ENCODE peak calls at places on chromosomes 2 and 18, in six cellular contexts. One of them, this sample, is unnamed.
A peak's percentile ranks its signal among the peaks of the same experiment; 100 is the strongest.

GRCh38 chr2:238881353-238882082 is 33.6 kb downstream of the TWIST2 start:
- DNase-seq in CD4-positive, alpha-beta memory T cell: no peak
- DNase-seq in heart right ventricle: no peak
- DNase-seq in HCT116: no peak
- DNase-seq in IMR-90: no peak
- DNase-seq in adrenal gland: no peak
- DNase-seq in this sample: no peak

GRCh38 chr2:232873909-232874641 is 4.0 kb downstream of the SNORC start:
- DNase-seq in CD4-positive, alpha-beta memory T cell: no peak
- DNase-seq in heart right ventricle: no peak
- DNase-seq in HCT116: no peak
- DNase-seq in IMR-90: no peak
- DNase-seq in adrenal gland: no peak
- DNase-seq in this sample: peak; percentile 86

GRCh38 chr18:58520964-58521363 is 107.9 kb downstream of the ALPK2 start:
- DNase-seq in CD4-positive, alpha-beta memory T cell: no peak
- DNase-seq in heart right ventricle: no peak
- DNase-seq in HCT116: no peak
- DNase-seq in IMR-90: peak; percentile 39
- DNase-seq in adrenal gland: no peak
- DNase-seq in this sample: no peak

GRCh38 chr2:202149953-202150352 is 76.9 kb downstream of the KIAA2012 start:
- DNase-seq in CD4-positive, alpha-beta memory T cell: no peak
- DNase-seq in heart right ventricle: no peak
- DNase-seq in HCT116: no peak
- DNase-seq in IMR-90: no peak
- DNase-seq in adrenal gland: no peak
- DNase-seq in this sample: no peak

GRCh38 chr2:149329068-149329467 is 1.3 kb upstream of the LYPD6 start:
- DNase-seq in CD4-positive, alpha-beta memory T cell: no peak
- DNase-seq in heart right ventricle: no peak
- DNase-seq in HCT116: peak; percentile 16
- DNase-seq in IMR-90: no peak
- DNase-seq in adrenal gland: no peak
- DNase-seq in this sample: no peak

GRCh38 chr18:22194151-22194598 is 24.8 kb downstream of the GATA6 start:
- DNase-seq in CD4-positive, alpha-beta memory T cell: no peak
- DNase-seq in heart right ventricle: no peak
- DNase-seq in HCT116: no peak
- DNase-seq in IMR-90: no peak
- DNase-seq in adrenal gland: peak; percentile 22
- DNase-seq in this sample: peak; percentile 83

GRCh38 chr2:216031960-216032689 is 18.8 kb upstream of the MREG start:
- DNase-seq in CD4-positive, alpha-beta memory T cell: no peak
- DNase-seq in heart right ventricle: no peak
- DNase-seq in HCT116: no peak
- DNase-seq in IMR-90: peak; percentile 94
- DNase-seq in adrenal gland: no peak
- DNase-seq in this sample: no peak

GRCh38 chr2:70905443-70905842 is 30.3 kb upstream of the ATP6V1B1 start:
- DNase-seq in CD4-positive, alpha-beta memory T cell: no peak
- DNase-seq in heart right ventricle: no peak
- DNase-seq in HCT116: no peak
- DNase-seq in IMR-90: no peak
- DNase-seq in adrenal gland: no peak
- DNase-seq in this sample: no peak

GRCh38 chr2:237593596-237594310 is 3.2 kb upstream of the RAB17 start:
- DNase-seq in CD4-positive, alpha-beta memory T cell: no peak
- DNase-seq in heart right ventricle: no peak
- DNase-seq in HCT116: no peak
- DNase-seq in IMR-90: no peak
- DNase-seq in adrenal gland: no peak
- DNase-seq in this sample: no peak

GRCh38 chr2:227428731-227429285 is 41.1 kb upstream of the SCYGR1 start:
- DNase-seq in CD4-positive, alpha-beta memory T cell: no peak
- DNase-seq in heart right ventricle: no peak
- DNase-seq in HCT116: no peak
- DNase-seq in IMR-90: no peak
- DNase-seq in adrenal gland: no peak
- DNase-seq in this sample: no peak

GRCh38 chr2:145411493-145411892 is 891.6 kb upstream of the ZEB2 start:
- DNase-seq in CD4-positive, alpha-beta memory T cell: no peak
- DNase-seq in heart right ventricle: no peak
- DNase-seq in HCT116: no peak
- DNase-seq in IMR-90: no peak
- DNase-seq in adrenal gland: no peak
- DNase-seq in this sample: no peak

GRCh38 chr2:99451280-99451679 is 38.5 kb downstream of the REV1 start:
- DNase-seq in CD4-positive, alpha-beta memory T cell: no peak
- DNase-seq in heart right ventricle: no peak
- DNase-seq in HCT116: no peak
- DNase-seq in IMR-90: no peak
- DNase-seq in adrenal gland: no peak
- DNase-seq in this sample: no peak

GRCh38 chr2:60823694-60824305 is 57.6 kb upstream of the REL start:
- DNase-seq in CD4-positive, alpha-beta memory T cell: no peak
- DNase-seq in heart right ventricle: no peak
- DNase-seq in HCT116: no peak
- DNase-seq in IMR-90: no peak
- DNase-seq in adrenal gland: no peak
- DNase-seq in this sample: no peak

GRCh38 chr2:46847726-46848421 is 67.7 kb downstream of the MCFD2 start:
- DNase-seq in CD4-positive, alpha-beta memory T cell: no peak
- DNase-seq in heart right ventricle: no peak
- DNase-seq in HCT116: no peak
- DNase-seq in IMR-90: peak; percentile 90
- DNase-seq in adrenal gland: no peak
- DNase-seq in this sample: no peak

GRCh38 chr2:57182941-57183340 is 863.7 kb upstream of the VRK2 start:
- DNase-seq in CD4-positive, alpha-beta memory T cell: no peak
- DNase-seq in heart right ventricle: no peak
- DNase-seq in HCT116: no peak
- DNase-seq in IMR-90: no peak
- DNase-seq in adrenal gland: no peak
- DNase-seq in this sample: no peak

GRCh38 chr2:95345415-95346235 is 48.5 kb downstream of the KCNIP3 start:
- DNase-seq in CD4-positive, alpha-beta memory T cell: peak; percentile 15
- DNase-seq in heart right ventricle: peak; percentile 90
- DNase-seq in HCT116: peak; percentile 60
- DNase-seq in IMR-90: peak; percentile 73
- DNase-seq in adrenal gland: peak; percentile 84
- DNase-seq in this sample: peak; percentile 88

GRCh38 chr18:54023471-54023870 is 201.0 kb downstream of the MBD2 start:
- DNase-seq in CD4-positive, alpha-beta memory T cell: no peak
- DNase-seq in heart right ventricle: no peak
- DNase-seq in HCT116: no peak
- DNase-seq in IMR-90: no peak
- DNase-seq in adrenal gland: no peak
- DNase-seq in this sample: no peak

GRCh38 chr2:37635359-37636208 is 35.9 kb downstream of the CDC42EP3 start:
- DNase-seq in CD4-positive, alpha-beta memory T cell: peak; percentile 77
- DNase-seq in heart right ventricle: no peak
- DNase-seq in HCT116: no peak
- DNase-seq in IMR-90: peak; percentile 82
- DNase-seq in adrenal gland: no peak
- DNase-seq in this sample: peak; percentile 28

GRCh38 chr2:66446178-66446860 is 11.4 kb downstream of the MEIS1 start:
- DNase-seq in CD4-positive, alpha-beta memory T cell: no peak
- DNase-seq in heart right ventricle: peak; percentile 66
- DNase-seq in HCT116: no peak
- DNase-seq in IMR-90: no peak
- DNase-seq in adrenal gland: peak; percentile 62
- DNase-seq in this sample: no peak

GRCh38 chr2:118371500-118371899 is 283.2 kb downstream of the INSIG2 start:
- DNase-seq in CD4-positive, alpha-beta memory T cell: no peak
- DNase-seq in heart right ventricle: no peak
- DNase-seq in HCT116: peak; percentile 19
- DNase-seq in IMR-90: peak; percentile 18
- DNase-seq in adrenal gland: no peak
- DNase-seq in this sample: no peak

DNA sequence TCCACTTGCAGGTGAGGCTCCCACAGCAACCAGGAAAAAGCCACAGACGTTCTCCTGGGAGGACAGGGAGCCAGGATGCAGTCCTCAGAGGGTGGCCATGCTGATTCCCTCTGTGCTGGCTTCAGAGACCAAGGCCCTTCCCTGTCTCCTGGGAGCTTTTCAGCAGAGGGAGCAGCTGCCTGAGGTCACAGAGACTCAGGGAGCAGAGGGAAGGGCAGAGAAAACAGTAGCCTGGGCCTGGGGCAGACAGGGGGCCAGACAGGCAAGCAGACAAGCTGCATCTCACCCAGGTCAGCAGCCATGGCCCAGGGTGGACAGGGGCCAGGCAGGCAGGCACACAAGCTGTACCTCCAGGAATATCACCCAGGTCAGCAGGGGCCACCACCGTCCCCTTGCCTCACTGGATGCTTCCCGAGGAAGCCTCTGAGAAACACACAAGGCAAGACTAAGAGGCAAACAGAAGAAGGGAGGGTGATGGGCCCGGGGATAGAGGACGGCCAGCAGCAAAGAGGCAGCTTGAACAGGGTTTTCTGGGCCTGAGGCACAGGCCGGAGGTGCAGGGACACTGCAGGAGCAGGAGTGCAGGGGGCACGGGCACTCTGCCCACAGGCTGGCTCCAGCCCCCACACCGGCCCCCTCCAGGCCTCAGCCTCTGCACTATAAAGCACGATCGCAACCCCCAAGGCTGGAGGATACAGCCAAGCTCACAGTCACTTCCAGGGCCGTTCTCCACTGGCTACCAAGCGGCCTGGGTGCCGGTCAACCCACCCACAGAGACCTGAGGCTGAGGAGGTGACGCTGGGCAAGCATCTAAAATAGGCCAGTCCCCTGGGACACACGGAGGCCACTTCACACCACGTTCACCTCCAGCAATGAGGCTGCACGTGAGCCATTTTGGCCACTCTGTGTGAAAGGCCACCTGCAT is 6.1 kb downstream of the SLC66A2 start:
- DNase-seq in CD4-positive, alpha-beta memory T cell: no peak
- DNase-seq in heart right ventricle: no peak
- DNase-seq in HCT116: no peak
- DNase-seq in IMR-90: no peak
- DNase-seq in adrenal gland: no peak
- DNase-seq in this sample: peak; percentile 9
- H3K36me3 ChIP-seq in CD4-positive, alpha-beta memory T cell: peaks cover 7% of the 10 kb centered on the region
- H3K36me3 ChIP-seq in heart right ventricle: no peaks in the 10 kb centered on the region
- H3K36me3 ChIP-seq in HCT116: peaks cover 26% of the 10 kb centered on the region
- H3K36me3 ChIP-seq in IMR-90: peaks cover 51% of the 10 kb centered on the region
- H3K36me3 ChIP-seq in adrenal gland: peaks cover 21% of the 10 kb centered on the region
- H3K36me3 ChIP-seq in this sample: no peaks in the 10 kb centered on the region

DNA sequence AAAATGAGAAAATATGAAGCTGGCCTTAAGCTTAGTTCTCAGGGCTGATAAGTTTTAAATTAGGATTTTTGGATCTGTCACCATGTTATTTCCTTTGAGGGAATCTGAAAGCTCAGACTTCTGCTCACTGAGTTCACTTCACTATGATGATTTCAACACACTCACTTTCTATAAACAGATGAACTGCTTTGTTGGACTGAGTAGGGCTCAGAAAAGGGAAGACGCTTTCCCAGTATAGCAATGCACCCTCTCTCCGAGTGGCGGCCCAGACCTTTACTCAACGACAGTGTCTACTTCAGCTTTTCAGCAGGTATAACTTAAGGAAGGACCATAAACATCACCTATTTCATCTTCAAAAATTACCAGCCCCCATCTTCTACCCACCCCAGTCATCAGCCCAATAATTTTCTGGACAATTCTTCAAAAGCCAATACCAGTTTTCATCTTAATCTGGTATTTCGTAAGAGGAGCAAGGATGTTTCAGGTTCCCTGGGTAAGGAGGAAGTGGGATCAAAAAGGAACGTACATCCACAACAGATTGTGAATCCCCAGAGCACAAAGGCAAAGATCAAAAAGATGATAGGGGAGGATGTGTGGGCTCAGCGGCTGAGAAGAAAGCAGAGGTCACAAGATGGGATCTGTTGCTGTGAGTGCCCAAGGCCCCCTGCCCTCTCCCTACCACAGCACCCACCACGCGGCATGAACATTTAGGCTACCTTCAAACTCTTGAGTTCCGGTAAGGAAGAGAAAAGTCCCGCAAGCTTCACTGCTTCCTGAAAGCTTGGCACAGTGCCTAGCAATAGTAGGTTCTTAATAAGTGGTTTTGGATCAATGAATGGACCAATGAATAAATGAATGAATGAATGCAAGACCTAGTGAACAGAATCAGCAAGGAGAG is 41.9 kb downstream of the LPIN2 start:
- DNase-seq in CD4-positive, alpha-beta memory T cell: peak; percentile 51
- DNase-seq in heart right ventricle: no peak
- DNase-seq in HCT116: no peak
- DNase-seq in IMR-90: peak; percentile 25
- DNase-seq in adrenal gland: no peak
- DNase-seq in this sample: no peak
- H3K27ac ChIP-seq in CD4-positive, alpha-beta memory T cell: peak overlapping the region; percentile 79
- H3K27ac ChIP-seq in heart right ventricle: no peak overlapping the region
- H3K27ac ChIP-seq in HCT116: no peak overlapping the region
- H3K27ac ChIP-seq in IMR-90: no peak overlapping the region
- H3K27ac ChIP-seq in adrenal gland: peak overlapping the region; percentile 77
- H3K27ac ChIP-seq in this sample: peak overlapping the region; percentile 54

DNA sequence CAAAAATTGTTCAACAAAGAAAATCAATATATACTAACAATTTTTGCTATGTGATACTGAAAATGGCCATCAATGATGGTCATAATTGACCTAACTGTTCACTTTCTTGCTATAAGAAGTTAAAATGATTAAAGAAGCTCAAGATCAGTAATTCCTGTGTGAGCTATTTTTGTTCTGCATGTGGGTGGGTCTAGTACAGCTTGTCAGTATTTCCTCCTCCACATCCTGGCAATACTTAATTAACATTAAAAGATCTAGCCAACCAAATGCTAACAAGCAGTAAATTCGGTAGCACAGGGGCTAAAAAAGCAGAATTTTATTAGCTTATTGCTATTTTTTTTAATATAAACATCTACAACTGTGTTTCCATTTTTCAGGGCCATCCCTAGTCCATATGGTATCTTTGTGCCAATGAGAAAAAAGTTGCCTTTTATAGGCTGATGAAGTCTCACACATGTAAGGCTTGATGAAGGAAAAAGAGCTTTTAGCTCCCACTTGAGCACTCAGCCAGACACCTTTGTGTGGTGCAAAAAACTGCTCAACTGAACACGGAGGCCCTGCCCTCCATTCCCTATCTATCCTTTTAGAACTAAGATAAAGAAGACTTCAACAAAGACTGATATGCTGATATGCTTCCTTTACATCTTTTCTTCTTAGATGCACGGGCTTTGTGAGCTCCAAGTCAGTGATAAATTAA is 4.9 kb upstream of the PNO1 start:
- DNase-seq in CD4-positive, alpha-beta memory T cell: no peak
- DNase-seq in heart right ventricle: no peak
- DNase-seq in HCT116: no peak
- DNase-seq in IMR-90: no peak
- DNase-seq in adrenal gland: no peak
- DNase-seq in this sample: no peak
- H3K4me1 ChIP-seq in CD4-positive, alpha-beta memory T cell: peaks cover 41% of the 10 kb centered on the region
- H3K4me1 ChIP-seq in heart right ventricle: peaks cover 55% of the 10 kb centered on the region
- H3K4me1 ChIP-seq in HCT116: no peaks in the 10 kb centered on the region
- H3K4me1 ChIP-seq in IMR-90: no peaks in the 10 kb centered on the region
- H3K4me1 ChIP-seq in adrenal gland: no peaks in the 10 kb centered on the region
- H3K4me1 ChIP-seq in this sample: peaks cover 15% of the 10 kb centered on the region

DNA sequence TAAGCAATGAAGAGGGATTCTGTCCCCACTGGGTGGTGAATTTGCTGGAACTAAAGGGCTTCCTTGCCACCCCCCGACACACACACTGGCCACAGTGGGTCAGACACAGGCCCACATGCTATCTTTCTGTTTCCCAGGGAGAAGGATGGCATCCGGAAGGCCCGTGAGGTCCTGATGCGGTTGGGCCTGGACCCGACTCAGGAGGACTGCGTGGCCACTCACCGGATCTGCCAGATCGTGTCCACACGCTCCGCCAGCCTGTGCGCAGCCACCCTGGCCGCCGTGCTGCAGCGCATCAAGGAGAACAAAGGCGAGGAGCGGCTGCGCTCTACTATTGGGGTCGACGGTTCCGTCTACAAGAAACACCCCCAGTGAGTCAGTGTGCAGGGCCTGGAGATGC is 44.6 kb downstream of the HK2 start:
- DNase-seq in CD4-positive, alpha-beta memory T cell: no peak
- DNase-seq in heart right ventricle: no peak
- DNase-seq in HCT116: no peak
- DNase-seq in IMR-90: no peak
- DNase-seq in adrenal gland: no peak
- DNase-seq in this sample: no peak
- H3K36me3 ChIP-seq in CD4-positive, alpha-beta memory T cell: peaks cover 5% of the 10 kb centered on the region
- H3K36me3 ChIP-seq in heart right ventricle: no peaks in the 10 kb centered on the region
- H3K36me3 ChIP-seq in HCT116: peaks cover 68% of the 10 kb centered on the region
- H3K36me3 ChIP-seq in IMR-90: peaks cover 77% of the 10 kb centered on the region
- H3K36me3 ChIP-seq in adrenal gland: no peaks in the 10 kb centered on the region
- H3K36me3 ChIP-seq in this sample: no peaks in the 10 kb centered on the region

This sample was measured in transverse colon.